ENCODE peak calls at places on chromosomes 2 and 18, in four cellular contexts. N is fibroblast of lung, Z is H1, V is neuronal stem cell. D is an unnamed sample.

GRCh38 chr2:62787381-62787780 is 81.9 kb downstream of the EHBP1 start:
- DNase-seq in N (peak; percentile 47), Z (no peak), V (peak; percentile 9), D (peak; percentile 42)

GRCh38 chr2:98457045-98457696 is 12.5 kb downstream of the INPP4A start:
- DNase-seq in N (peak; percentile 78), Z (no peak), V (no peak), D (no peak)

GRCh38 chr2:236163483-236164200 is 4.5 kb downstream of the GBX2 start:
- DNase-seq in Z (no peak), N (no peak), V (peak; percentile 9), D (peak; percentile 62)

GRCh38 chr2:47254464-47254863 is 99.4 kb upstream of the STPG4 start:
- DNase-seq in Z (no peak), N (no peak), V (no peak), D (no peak)

GRCh38 chr18:55262021-55262560 is 302.8 kb upstream of the CCDC68 start:
- DNase-seq in V (no peak), Z (no peak), N (peak; percentile 52), D (no peak)

GRCh38 chr2:96325884-96326255 is 753 bp downstream of the ITPRIPL1 start:
- DNase-seq in Z (no peak), N (no peak), V (no peak), D (no peak)

GRCh38 chr18:60555629-60556028 is 183.1 kb upstream of the MC4R start:
- DNase-seq in N (no peak), V (no peak), Z (no peak), D (no peak)

GRCh38 chr18:61817086-61817485 is 75.7 kb downstream of the RNF152 start:
- DNase-seq in Z (no peak), N (peak; percentile 30), V (no peak), D (no peak)

GRCh38 chr2:120231974-120232635 is 8.9 kb upstream of the TMEM185B start:
- DNase-seq in Z (no peak), V (no peak), N (no peak), D (no peak)

GRCh38 chr18:45456076-45457066 is 158.9 kb upstream of the SLC14A2 start:
- DNase-seq in N (no peak), Z (no peak), V (no peak), D (no peak)

GRCh38 chr18:66616523-66616983 is 12.7 kb upstream of the CDH19 start:
- DNase-seq in V (no peak), N (peak; percentile 7), Z (no peak), D (peak; percentile 60)

GRCh38 chr2:100964222-100964621 is 37.9 kb upstream of the RPL31 start:
- DNase-seq in N (no peak), Z (no peak), V (no peak), D (no peak)

GRCh38 chr2:171703574-171704347 is 16.5 kb downstream of the DYNC1I2 start:
- DNase-seq in V (peak; percentile 30), N (peak; percentile 27), Z (no peak), D (peak; percentile 60)

GRCh38 chr2:238350150-238350549 is 29.8 kb downstream of the TRAF3IP1 start:
- DNase-seq in N (no peak), V (no peak), Z (no peak), D (no peak)
- H3K4me2 ChIP-seq in N (no peak overlapping the region), V (no peak overlapping the region), Z (no peak overlapping the region), D (no peak overlapping the region)

DNA sequence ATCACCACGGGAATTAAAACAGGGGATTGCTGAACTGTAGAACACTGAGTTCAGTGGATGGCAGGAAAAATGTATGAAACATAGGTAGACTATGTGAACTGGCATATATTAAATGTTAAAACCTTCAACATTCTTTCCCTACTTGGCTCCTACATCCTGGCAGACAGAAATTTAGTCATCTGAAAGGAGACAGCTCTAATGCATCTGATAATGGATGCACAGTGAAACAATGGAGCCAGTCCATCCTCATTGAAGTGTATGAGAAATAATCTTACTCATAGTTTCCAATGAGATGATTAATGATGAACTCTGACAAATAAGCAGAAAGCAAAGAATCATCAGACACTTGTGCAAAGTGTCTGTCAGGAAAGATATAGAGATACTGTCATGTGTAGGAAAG is 1629.7 kb upstream of the TMEFF2 start:
- DNase-seq in N (peak; percentile 91), V (no peak), Z (no peak), D (no peak)
- H2AFZ ChIP-seq in N (no peak overlapping the region), V (no peak overlapping the region), Z (no peak overlapping the region), D (no peak overlapping the region)

GRCh38 chr2:51780353-51780752 is 748.4 kb upstream of the NRXN1 start:
- DNase-seq in Z (no peak), V (no peak), N (no peak), D (no peak)

GRCh38 chr2:51781691-51782090 is 749.8 kb upstream of the NRXN1 start:
- DNase-seq in Z (no peak), N (peak; percentile 12), V (no peak), D (no peak)

GRCh38 chr2:51782874-51783765 is 751.2 kb upstream of the NRXN1 start:
- DNase-seq in V (no peak), N (peak; percentile 58), Z (no peak), D (no peak)
- H3K4me2 ChIP-seq in V (no peak overlapping the region), N (no peak overlapping the region), Z (no peak overlapping the region), D (no peak overlapping the region)

GRCh38 chr2:63790913-63791312 is 50.8 kb upstream of the UGP2 start:
- DNase-seq in Z (no peak), V (no peak), N (peak; percentile 93), D (no peak)

GRCh38 chr2:63791387-63791786 is 50.3 kb upstream of the UGP2 start:
- DNase-seq in V (no peak), N (no peak), Z (no peak), D (no peak)

GRCh38 chr2:63790491-63790890 is 51.2 kb upstream of the UGP2 start:
- DNase-seq in N (peak; percentile 4), V (no peak), Z (no peak), D (no peak)

GRCh38 chr2:63788070-63788469 is 53.6 kb upstream of the UGP2 start:
- DNase-seq in N (peak; percentile 68), Z (no peak), V (no peak), D (no peak)

GRCh38 chr2:63789318-63790051 is 52.2 kb upstream of the UGP2 start:
- DNase-seq in V (no peak), Z (no peak), N (peak; percentile 60), D (no peak)
- H2AFZ ChIP-seq in V (no peak overlapping the region), Z (no peak overlapping the region), N (no peak overlapping the region), D (no peak overlapping the region)

DNA sequence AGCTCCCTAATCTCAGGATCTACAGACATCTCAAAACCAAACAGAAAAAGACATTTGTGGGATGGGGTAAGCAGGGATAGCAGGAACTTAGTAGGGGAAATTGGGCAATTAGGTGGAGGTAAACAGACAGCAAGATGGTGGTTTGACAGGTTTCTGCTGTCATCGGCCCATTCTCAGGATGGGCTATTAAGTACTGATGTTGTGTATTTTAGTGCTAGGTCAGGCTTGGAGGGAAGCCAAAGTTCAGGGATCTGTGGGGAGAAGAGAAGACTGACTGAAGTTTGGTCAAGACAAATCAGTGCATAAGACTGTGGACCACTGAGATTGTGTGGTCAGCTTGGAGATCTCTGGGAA is 96.8 kb upstream of the THUMPD2 start:
- DNase-seq in Z (no peak), N (peak; percentile 27), V (no peak), D (no peak)
- H3K4me2 ChIP-seq in Z (no peak overlapping the region), N (no peak overlapping the region), V (no peak overlapping the region), D (no peak overlapping the region)

GRCh38 chr2:1037066-1037465 is 86.4 kb downstream of the SNTG2 start:
- DNase-seq in Z (no peak), V (no peak), N (no peak), D (no peak)
- H2AFZ ChIP-seq in Z (no peak overlapping the region), V (no peak overlapping the region), N (no peak overlapping the region), D (no peak overlapping the region)

GRCh38 chr2:75553961-75554539 is 6.7 kb downstream of the EVA1A start:
- DNase-seq in V (no peak), Z (no peak), N (no peak), D (peak; percentile 17)
- H3K4me2 ChIP-seq in V (peak overlapping the region; percentile 15), Z (peak overlapping the region; percentile 46), N (no peak overlapping the region), D (peak overlapping the region; percentile 37)

GRCh38 chr2:195632852-195633572 is 24.0 kb upstream of the SLC39A10 start:
- DNase-seq in Z (no peak), V (no peak), N (no peak), D (no peak)
- H2AFZ ChIP-seq in Z (no peak overlapping the region), V (peak overlapping the region; percentile 13), N (no peak overlapping the region), D (no peak overlapping the region)

GRCh38 chr2:37713258-37713700 is 41.8 kb upstream of the CDC42EP3 start:
- DNase-seq in N (peak; percentile 95), Z (no peak), V (no peak), D (no peak)

GRCh38 chr2:37706784-37707183 is 35.3 kb upstream of the CDC42EP3 start:
- DNase-seq in Z (no peak), V (no peak), N (no peak), D (no peak)

GRCh38 chr2:37707393-37707792 is 36.0 kb upstream of the CDC42EP3 start:
- DNase-seq in Z (no peak), V (no peak), N (no peak), D (no peak)

GRCh38 chr2:37711308-37711731 is 39.9 kb upstream of the CDC42EP3 start:
- DNase-seq in Z (peak; percentile 19), N (peak; percentile 98), V (no peak), D (peak; percentile 59)

DNA sequence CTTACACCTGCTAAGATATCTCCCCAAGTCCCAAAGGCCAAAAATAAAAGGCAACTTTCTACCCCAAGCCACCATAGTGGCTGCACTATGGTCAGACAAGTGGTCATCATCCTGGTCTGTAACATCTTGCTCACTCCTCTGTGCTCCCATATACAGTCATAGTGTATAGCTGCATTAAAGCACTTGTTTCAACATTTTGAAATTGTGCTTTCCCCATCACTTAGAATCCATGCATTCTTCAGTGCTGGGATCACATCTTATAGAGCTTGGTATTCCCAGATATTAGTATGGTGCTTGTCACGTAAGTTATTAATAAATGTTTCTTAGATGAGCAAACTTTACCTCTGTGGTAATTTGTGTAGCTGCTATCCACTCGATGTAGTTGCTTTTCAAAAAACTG is 40.4 kb upstream of the CDC42EP3 start:
- DNase-seq in V (no peak), Z (no peak), N (peak; percentile 85), D (no peak)
- H3K4me2 ChIP-seq in V (no peak overlapping the region), Z (no peak overlapping the region), N (peak overlapping the region; percentile 17), D (no peak overlapping the region)

GRCh38 chr2:173966274-173967098 is 1.3 kb upstream of the SP3 start:
- DNase-seq in Z (no peak), N (no peak), V (no peak), D (no peak)

GRCh38 chr2:173963817-173964564 is 1.2 kb downstream of the SP3 start:
- DNase-seq in Z (peak; percentile 63), N (peak; percentile 82), V (peak; percentile 80), D (peak; percentile 93)

GRCh38 chr2:173963323-173963816 is 1.8 kb downstream of the SP3 start:
- DNase-seq in N (peak; percentile 72), Z (no peak), V (no peak), D (no peak)

GRCh38 chr2:173964565-173965371 is 405 bp downstream of the SP3 start:
- DNase-seq in Z (peak; percentile 36), N (peak; percentile 87), V (peak; percentile 71), D (peak; percentile 87)

GRCh38 chr2:173965372-173966025 is at the start of gene SP3:
- DNase-seq in N (peak; percentile 97), V (peak; percentile 96), Z (peak; percentile 89), D (peak; percentile 98)
- H2AFZ ChIP-seq in N (peak within 1 kb of the TSS; percentile 57), V (peak within 1 kb of the TSS; percentile 89), Z (no peak within 1 kb of the TSS), D (no peak within 1 kb of the TSS)

D was measured in neural progenitor cell.